ENCODE peak calls at places on chromosomes 2 and 18, in ten cellular contexts. F, L, X, N, O, D, U, P, S and Y are unnamed samples.

GRCh38 chr18:11033503-11033902 is 115.9 kb downstream of the PIEZO2 start:
- DNase-seq in O (no peak), S (no peak), D (no peak), U (no peak), N (no peak), X (no peak), L (no peak), P (no peak), F (no peak), Y (no peak)

GRCh38 chr2:162518894-162519293 is 175.0 kb downstream of the GCA start:
- DNase-seq in P (no peak), U (no peak), O (no peak), F (no peak), L (no peak), D (no peak), S (no peak), N (no peak), X (no peak), Y (no peak)

GRCh38 chr2:53994735-53995538 is 24.1 kb upstream of the PSME4 start:
- DNase-seq in S (no peak), P (no peak), L (no peak), X (no peak), F (no peak), D (no peak), U (no peak), O (no peak), N (no peak), Y (no peak)

GRCh38 chr2:29714333-29714732 is 207.1 kb downstream of the ALK start:
- DNase-seq in N (no peak), S (no peak), D (no peak), X (no peak), F (no peak), L (no peak), P (no peak), O (no peak), U (no peak), Y (no peak)

GRCh38 chr2:174013310-174013751 is 48.2 kb upstream of the SP3 start:
- DNase-seq in O (peak), D (no peak), L (no peak), U (no peak), F (no peak), S (no peak), P (no peak), N (peak), X (peak), Y (no peak)

GRCh38 chr2:98806266-98806697 is 75.3 kb upstream of the MGAT4A start:
- DNase-seq in U (peak), F (peak), X (no peak), O (peak), P (no peak), S (peak), N (peak), L (peak), D (no peak), Y (no peak)

GRCh38 chr2:98908909-98909308 is 27.1 kb downstream of the CRACDL start:
- DNase-seq in F (no peak), X (peak), D (peak), P (no peak), N (no peak), U (no peak), O (no peak), L (no peak), S (peak), Y (peak)

GRCh38 chr18:76401496-76401895 is 93.5 kb downstream of the ZNF516 start:
- DNase-seq in F (no peak), U (no peak), P (no peak), L (no peak), N (no peak), S (no peak), X (no peak), D (no peak), O (no peak), Y (no peak)

GRCh38 chr2:110807520-110807919 is 75.1 kb downstream of the ACOXL start:
- DNase-seq in S (no peak), N (no peak), O (no peak), X (no peak), U (no peak), D (no peak), L (no peak), P (no peak), F (no peak), Y (no peak)

GRCh38 chr2:71937401-71937800 is 210.3 kb downstream of the CYP26B1 start:
- DNase-seq in P (no peak), D (no peak), X (no peak), N (no peak), O (no peak), L (no peak), U (no peak), S (no peak), F (no peak), Y (no peak)

GRCh38 chr2:153946036-153946435 is 74.3 kb downstream of the GALNT13 start:
- DNase-seq in U (no peak), P (no peak), S (no peak), N (no peak), X (no peak), L (no peak), O (no peak), F (no peak), D (no peak), Y (no peak)

GRCh38 chr18:42649636-42650035 is 465.8 kb downstream of the RIT2 start:
- DNase-seq in O (no peak), X (no peak), F (no peak), L (no peak), D (no peak), S (peak), N (no peak), U (no peak), P (no peak), Y (no peak)

GRCh38 chr18:48806551-48807261 is 144.1 kb downstream of the SMAD7 start:
- DNase-seq in U (peak), L (no peak), P (no peak), D (no peak), O (peak), N (peak), F (peak), S (no peak), X (peak), Y (peak)

GRCh38 chr2:6864938-6865345 is 765 bp downstream of the CMPK2 start:
- DNase-seq in U (peak), F (peak), P (no peak), D (no peak), O (peak), X (peak), S (no peak), L (no peak), N (peak), Y (no peak)

GRCh38 chr2:53630001-53630606 is 137.5 kb upstream of the CHAC2 start:
- DNase-seq in N (no peak), X (no peak), F (no peak), P (no peak), S (no peak), O (no peak), U (no peak), D (no peak), L (no peak), Y (no peak)

GRCh38 chr18:75170916-75171315 is 38.0 kb downstream of the PTGR3 start:
- DNase-seq in S (no peak), D (no peak), X (no peak), N (no peak), L (no peak), F (no peak), P (no peak), O (no peak), U (no peak), Y (no peak)

GRCh38 chr18:36309436-36310391 is 12.2 kb downstream of the FHOD3 start:
- DNase-seq in X (no peak), L (no peak), U (peak), N (no peak), P (peak), F (no peak), S (peak), O (no peak), D (no peak), Y (no peak)

GRCh38 chr2:58042486-58042970 is 4.1 kb upstream of the VRK2 start:
- DNase-seq in D (no peak), X (no peak), N (no peak), S (peak), F (no peak), P (peak), U (no peak), L (no peak), O (no peak), Y (peak)

GRCh38 chr2:101512993-101513392 is 38.1 kb upstream of the RFX8 start:
- DNase-seq in F (no peak), D (no peak), X (no peak), L (no peak), P (no peak), S (no peak), U (no peak), O (no peak), N (no peak), Y (no peak)

GRCh38 chr2:239307921-239308620 is 92.7 kb downstream of the HDAC4 start:
- DNase-seq in L (no peak), O (peak), D (no peak), X (peak), U (peak), F (peak), N (no peak), S (no peak), P (no peak), Y (no peak)

GRCh38 chr2:189115126-189115525 is 64.4 kb downstream of the COL5A2 start:
- DNase-seq in X (no peak), D (no peak), L (no peak), F (no peak), S (no peak), P (no peak), U (no peak), O (no peak), N (no peak), Y (no peak)

GRCh38 chr2:15527074-15527739 is 33.9 kb downstream of the NBAS start:
- DNase-seq in O (no peak), D (no peak), L (no peak), N (no peak), F (no peak), U (no peak), X (no peak), S (no peak), P (no peak), Y (no peak)

GRCh38 chr2:29016500-29016899 is 35.4 kb downstream of the TOGARAM2 start:
- DNase-seq in P (no peak), X (peak), O (no peak), S (no peak), D (no peak), F (no peak), L (no peak), U (no peak), N (no peak), Y (no peak)

GRCh38 chr2:73112026-73112912 is 479 bp downstream of the RAB11FIP5 start:
- DNase-seq in X (peak), U (no peak), O (peak), L (peak), N (peak), D (no peak), S (peak), F (peak), P (no peak), Y (peak)

GRCh38 chr2:127733816-127734537 is 32.7 kb downstream of the SFT2D3 start:
- DNase-seq in L (no peak), U (no peak), N (no peak), X (no peak), D (no peak), F (no peak), O (no peak), P (no peak), S (no peak), Y (no peak)

GRCh38 chr2:174059178-174059874 is 94.2 kb upstream of the SP3 start:
- DNase-seq in S (peak), D (no peak), U (no peak), L (no peak), N (no peak), F (no peak), O (no peak), P (no peak), X (no peak), Y (no peak)

GRCh38 chr2:132776271-132776670 is 106.3 kb upstream of the LYPD1 start:
- DNase-seq in N (no peak), P (no peak), D (no peak), L (no peak), S (no peak), X (no peak), O (no peak), U (no peak), F (no peak), Y (no peak)

GRCh38 chr18:49524349-49524748 is 37.3 kb upstream of the C18orf32 start:
- DNase-seq in F (no peak), L (no peak), D (no peak), P (no peak), O (no peak), S (no peak), N (no peak), U (no peak), X (peak), Y (no peak)

GRCh38 chr2:239544846-239545465 is 144.1 kb upstream of the HDAC4 start:
- DNase-seq in P (no peak), L (no peak), O (peak), D (peak), U (no peak), X (peak), F (no peak), S (no peak), N (no peak), Y (no peak)

GRCh38 chr18:67199993-67200617 is 316.4 kb downstream of the DSEL start:
- DNase-seq in N (no peak), S (peak), L (no peak), D (peak), U (no peak), O (no peak), X (no peak), F (no peak), P (peak), Y (peak)

GRCh38 chr2:241619602-241620418 is 17.1 kb downstream of the THAP4 start:
- DNase-seq in P (no peak), O (no peak), X (no peak), F (no peak), S (no peak), D (no peak), L (no peak), U (no peak), N (peak), Y (no peak)

GRCh38 chr2:241618836-241619235 is 18.1 kb downstream of the THAP4 start:
- DNase-seq in S (no peak), N (no peak), L (no peak), P (no peak), U (no peak), D (no peak), X (no peak), F (no peak), O (no peak), Y (no peak)

GRCh38 chr2:241617431-241618154 is 19.4 kb downstream of the THAP4 start:
- DNase-seq in S (no peak), N (peak), F (no peak), P (no peak), D (peak), O (no peak), X (peak), U (no peak), L (peak), Y (peak)

GRCh38 chr2:241616168-241617125 is 20.5 kb downstream of the THAP4 start:
- DNase-seq in S (no peak), O (no peak), L (no peak), F (no peak), X (no peak), P (no peak), N (peak), U (no peak), D (no peak), Y (no peak)

GRCh38 chr2:241618296-241618805 is 18.6 kb downstream of the THAP4 start:
- DNase-seq in P (no peak), O (no peak), D (no peak), U (no peak), F (no peak), N (no peak), X (no peak), S (no peak), L (no peak), Y (no peak)
- H3K4me3 ChIP-seq in P (no peak), O (no peak), D (peak), U (no peak), F (no peak), N (no peak), X (peak), S (no peak), L (no peak), Y (no peak)

GRCh38 chr2:64523667-64524603 is at the start of gene AFTPH:
- DNase-seq in S (peak), P (peak), U (peak), L (peak), O (peak), F (peak), X (peak), N (peak), D (peak), Y (peak)

GRCh38 chr2:64525323-64525625 is 1.1 kb downstream of the AFTPH start:
- DNase-seq in O (no peak), P (no peak), X (no peak), D (peak), S (peak), N (no peak), L (no peak), U (no peak), F (peak), Y (peak)

GRCh38 chr2:64524604-64525322 is 635 bp downstream of the AFTPH start:
- DNase-seq in F (peak), L (peak), S (peak), O (no peak), D (peak), U (peak), P (peak), N (no peak), X (no peak), Y (peak)

GRCh38 chr2:64522843-64523428 is 1.2 kb upstream of the AFTPH start:
- DNase-seq in L (peak), X (no peak), D (peak), N (no peak), F (peak), O (no peak), U (peak), P (peak), S (peak), Y (peak)

DNA sequence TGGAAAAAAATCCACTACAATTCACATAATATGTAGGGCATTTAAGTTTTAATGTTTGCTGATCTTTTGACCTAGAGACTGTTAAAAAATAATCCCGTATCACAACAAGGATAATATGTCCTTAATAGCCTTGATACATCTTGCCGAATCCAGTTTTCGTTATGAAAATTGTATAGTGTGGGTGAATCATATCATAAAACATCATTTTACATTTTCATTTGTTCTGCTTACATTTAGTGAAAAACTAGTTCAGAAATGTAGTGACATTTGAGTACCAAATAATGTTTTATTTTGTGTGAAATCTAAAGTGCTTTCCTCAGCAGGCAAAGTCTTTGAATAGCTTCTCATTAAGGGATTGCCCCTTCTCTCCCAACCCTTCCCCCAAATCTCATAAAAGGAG is 1.9 kb downstream of the AFTPH start:
- DNase-seq in S (no peak), L (no peak), P (no peak), D (no peak), U (no peak), X (no peak), N (no peak), O (no peak), F (no peak), Y (no peak)
- H3K4me3 ChIP-seq in S (peak), L (peak), P (no peak), D (peak), U (peak), X (peak), N (no peak), O (peak), F (peak), Y (peak)

DNA sequence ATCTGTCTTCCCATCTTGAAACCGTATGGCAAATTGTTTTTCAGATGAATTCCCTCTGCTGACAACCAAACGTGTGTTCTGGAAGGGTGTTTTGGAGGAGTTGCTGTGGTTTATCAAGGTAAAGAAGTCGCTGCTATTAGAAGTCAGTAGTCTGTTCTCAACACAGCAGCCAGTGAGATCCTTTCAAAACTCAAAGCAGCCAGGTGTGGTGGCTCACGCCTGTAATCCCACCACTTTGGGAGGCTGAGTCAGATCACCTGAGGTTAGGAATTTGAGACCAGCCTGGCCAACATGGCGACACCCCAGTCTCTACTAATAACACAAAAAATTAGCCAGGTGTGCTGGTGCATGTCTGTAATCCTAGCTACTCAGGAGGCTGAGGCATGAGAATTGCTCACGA is 2.1 kb downstream of the TYMS start:
- DNase-seq in D (no peak), L (no peak), X (no peak), P (no peak), O (no peak), S (no peak), U (no peak), F (no peak), N (no peak), Y (no peak)
- H3K4me3 ChIP-seq in D (peak), L (no peak), X (peak), P (no peak), O (no peak), S (no peak), U (no peak), F (no peak), N (no peak), Y (peak)

DNA sequence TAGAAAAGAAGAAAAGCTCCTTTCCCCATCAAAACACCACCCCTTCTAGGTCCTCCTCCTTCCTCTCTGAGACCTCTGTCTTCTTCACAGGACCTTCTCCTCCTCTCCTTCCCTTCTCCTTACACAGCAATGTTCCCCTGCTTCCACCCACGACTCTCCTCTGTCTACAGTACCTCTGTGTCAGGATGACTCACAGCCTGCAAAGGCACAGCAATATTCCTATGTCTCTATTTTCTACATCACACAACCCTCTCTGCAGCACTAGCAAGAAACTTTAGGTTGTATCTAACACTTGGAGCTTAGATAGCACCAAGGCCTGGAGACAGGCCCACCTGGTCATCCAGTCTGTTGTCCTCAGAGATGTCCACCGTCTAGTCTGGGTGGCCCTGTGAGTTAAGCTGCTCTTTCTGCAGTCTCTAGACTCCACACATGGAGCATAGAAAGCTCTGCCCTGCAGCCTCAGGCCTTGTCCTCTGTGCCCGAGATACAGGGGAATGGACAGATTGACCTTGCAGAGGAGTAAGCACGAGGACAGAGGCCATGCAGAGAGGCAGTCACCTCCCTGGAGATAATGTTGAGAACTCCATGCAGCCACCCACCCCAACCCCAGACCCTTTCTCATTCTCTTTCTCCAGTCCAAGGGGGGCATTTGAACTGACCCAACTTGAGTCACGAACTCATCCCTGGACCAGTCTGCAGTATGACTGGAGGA is 212.0 kb downstream of the TNS1 start:
- DNase-seq in X (peak), D (no peak), P (no peak), S (peak), F (no peak), L (no peak), N (no peak), O (no peak), U (no peak), Y (no peak)
- H3K4me3 ChIP-seq in X (no peak), D (no peak), P (no peak), S (no peak), F (no peak), L (no peak), N (no peak), O (no peak), U (no peak), Y (no peak)

DNA sequence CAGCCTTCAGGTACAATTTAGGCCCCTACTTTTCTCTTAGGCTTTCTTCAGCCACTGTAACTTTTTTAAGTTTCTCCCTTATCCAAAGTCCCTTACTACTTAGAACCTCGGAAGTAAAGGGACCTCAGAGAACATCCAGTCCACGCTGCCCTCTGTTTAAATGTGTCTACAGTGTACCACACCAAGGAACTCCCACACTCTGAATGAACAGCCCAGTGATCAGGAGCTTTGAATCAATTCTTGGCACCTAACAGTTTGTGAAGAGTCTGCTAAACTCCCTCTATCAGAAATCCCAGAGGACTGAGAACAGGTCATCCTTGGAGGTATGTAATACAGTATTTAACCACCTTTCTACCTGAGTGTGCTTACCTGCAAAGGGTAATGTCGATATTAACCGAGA is 11.6 kb upstream of the MALT1 start:
- DNase-seq in P (no peak), O (no peak), S (no peak), N (no peak), U (no peak), X (no peak), D (no peak), F (no peak), L (no peak), Y (no peak)
- H3K4me3 ChIP-seq in P (no peak), O (no peak), S (no peak), N (no peak), U (no peak), X (peak), D (no peak), F (no peak), L (no peak), Y (peak)

GRCh38 chr18:31040982-31041345 is 1.6 kb downstream of the DSC3 start:
- DNase-seq in L (no peak), X (no peak), U (no peak), F (no peak), P (no peak), S (peak), N (no peak), O (no peak), D (no peak), Y (no peak)
- H3K4me3 ChIP-seq in L (no peak), X (no peak), U (no peak), F (peak), P (no peak), S (peak), N (peak), O (no peak), D (no peak), Y (no peak)